ENCODE peak calls at places on chromosomes 5 and 9, in six cellular contexts. W is A549; J is keratinocyte; C is activated CD4-positive, CD25-positive, alpha-beta regulatory T cell treated with anti-CD3 and anti-CD28 coated beads, Interleukin-2, amount 50 U/mL, for 16 hours; B is KBM-7; X is HAP-1. H is an unnamed sample.

GRCh38 chr9:123541441-123541840 is 185.4 kb downstream of the CRB2 start:
- DNase-seq in B (no peak), W (no peak), X (peak; percentile 11), C (no peak), J (no peak), H (no peak)

GRCh38 chr5:137432376-137432775 is 66.8 kb downstream of the SPOCK1 start:
- DNase-seq in X (no peak), C (no peak), J (no peak), W (no peak), B (no peak), H (no peak)

GRCh38 chr9:107389617-107390071 is 99.9 kb downstream of the KLF4 start:
- DNase-seq in X (no peak), W (no peak), C (no peak), J (peak; percentile 36), B (no peak), H (no peak)

GRCh38 chr9:68685770-68686169 is 19.3 kb upstream of the PIP5K1B start:
- DNase-seq in J (no peak), C (no peak), W (peak; percentile 30), B (peak; percentile 24), X (peak; percentile 63), H (peak; percentile 84)

GRCh38 chr9:135243201-135244190 is 156.0 kb downstream of the OLFM1 start:
- DNase-seq in B (no peak), J (no peak), W (no peak), X (no peak), C (no peak), H (no peak)

GRCh38 chr9:117454711-117455110 is 39.9 kb upstream of the ASTN2 start:
- DNase-seq in B (no peak), J (no peak), X (no peak), C (no peak), W (no peak), H (no peak)

GRCh38 chr9:131733601-131734061 is 6.2 kb downstream of the RAPGEF1 start:
- DNase-seq in B (peak; percentile 88), X (no peak), C (no peak), W (peak; percentile 86), J (peak; percentile 95), H (no peak)

GRCh38 chr9:94906713-94907112 is 180.2 kb downstream of the AOPEP start:
- DNase-seq in X (no peak), J (no peak), C (no peak), B (no peak), W (no peak), H (no peak)

GRCh38 chr5:53871050-53871449 is 310.6 kb downstream of the NDUFS4 start:
- DNase-seq in J (no peak), W (no peak), X (no peak), C (no peak), B (no peak), H (no peak)

GRCh38 chr9:108297025-108297424 is 558.8 kb downstream of the ACTL7B start:
- DNase-seq in C (no peak), B (no peak), W (no peak), J (no peak), X (no peak), H (no peak)

GRCh38 chr5:40333459-40334241 is 346.1 kb upstream of the PTGER4 start:
- DNase-seq in C (no peak), B (no peak), X (no peak), J (no peak), W (no peak), H (no peak)

GRCh38 chr5:10789021-10789420 is 28.0 kb upstream of the DAP start:
- DNase-seq in C (no peak), B (no peak), J (no peak), W (no peak), X (no peak), H (no peak)

GRCh38 chr5:176658007-176658599 is 10.8 kb downstream of the TSPAN17 start:
- DNase-seq in X (peak; percentile 75), J (no peak), C (peak; percentile 21), B (peak; percentile 78), W (peak; percentile 78), H (peak; percentile 85)

GRCh38 chr9:98095401-98095800 is 23.6 kb downstream of the TRIM14 start:
- DNase-seq in X (no peak), W (no peak), B (no peak), J (no peak), C (no peak), H (no peak)

GRCh38 chr9:35736201-35736633 is 3.8 kb downstream of the CREB3 start:
- DNase-seq in C (peak; percentile 57), B (peak; percentile 82), J (no peak), X (peak; percentile 85), W (peak; percentile 80), H (peak; percentile 92)

GRCh38 chr5:65753189-65753588 is 31.2 kb downstream of the NLN start:
- DNase-seq in B (no peak), C (no peak), J (no peak), X (no peak), W (no peak), H (no peak)

GRCh38 chr9:129262261-129262660 is 84.2 kb upstream of the IER5L start:
- DNase-seq in B (no peak), W (no peak), J (no peak), X (no peak), C (no peak), H (no peak)

GRCh38 chr5:130335116-130335515 is 430.9 kb downstream of the CHSY3 start:
- DNase-seq in C (no peak), W (no peak), X (no peak), J (peak; percentile 9), B (no peak), H (no peak)

H was measured in Karpas-422.